ENCODE peak calls at places on chromosomes 2 and 18, in seven cellular contexts. M is endodermal cell, S is heart left ventricle, A is upper lobe of right lung, Z is PC-9, L is fibroblast of lung, X is HCT116. J is an unnamed sample.
A peak's percentile ranks its signal among the peaks of the same experiment; 100 is the strongest.

GRCh38 chr18:1958798-1959197 is 612.5 kb downstream of the METTL4 start:
- DNase-seq in M (no peak), S (no peak), A (no peak), Z (no peak), L (no peak), X (no peak), J (no peak)

GRCh38 chr18:68362907-68363306 is 352.0 kb downstream of the TMX3 start:
- DNase-seq in M (no peak), S (no peak), A (no peak), Z (no peak), L (no peak), X (no peak), J (no peak)

GRCh38 chr18:45774065-45774521 is 50.1 kb downstream of the SLC14A1 start:
- DNase-seq in M (no peak), S (no peak), A (no peak), Z (no peak), L (no peak), X (no peak), J (peak; percentile 75)

GRCh38 chr2:195779491-195779890 is 122.5 kb downstream of the SLC39A10 start:
- DNase-seq in M (no peak), S (no peak), A (no peak), Z (no peak), L (no peak), X (no peak), J (peak; percentile 2)

GRCh38 chr2:16508061-16508851 is 157.4 kb downstream of the CYRIA start:
- DNase-seq in M (peak; percentile 89), S (peak; percentile 42), A (peak; percentile 73), Z (no peak), L (peak; percentile 2), X (no peak), J (peak; percentile 83)

GRCh38 chr18:2918761-2919550 is 72.2 kb downstream of the EMILIN2 start:
- DNase-seq in M (no peak), S (no peak), A (no peak), Z (no peak), L (no peak), X (no peak), J (no peak)

GRCh38 chr2:178306351-178307073 is 112.2 kb downstream of the OSBPL6 start:
- DNase-seq in M (peak; percentile 88), S (peak; percentile 46), A (peak; percentile 71), Z (no peak), L (peak; percentile 51), X (peak; percentile 24), J (peak; percentile 80)

GRCh38 chr2:25821225-25822056 is 56.8 kb downstream of the ASXL2 start:
- DNase-seq in M (no peak), S (no peak), A (no peak), Z (no peak), L (peak; percentile 91), X (no peak), J (peak; percentile 32)

GRCh38 chr2:231187736-231188505 is 10.5 kb upstream of the ARMC9 start:
- DNase-seq in M (peak; percentile 40), S (peak; percentile 80), A (no peak), Z (no peak), L (peak; percentile 70), X (no peak), J (peak; percentile 95)

GRCh38 chr2:233152541-233152940 is 92.4 kb downstream of the INPP5D start:
- DNase-seq in M (no peak), S (peak; percentile 90), A (no peak), Z (no peak), L (peak; percentile 10), X (no peak), J (peak; percentile 68)

GRCh38 chr2:128234613-128235012 is 84.1 kb downstream of the HS6ST1 start:
- DNase-seq in M (peak; percentile 86), S (no peak), A (peak; percentile 15), Z (no peak), L (no peak), X (no peak), J (no peak)

GRCh38 chr2:212549463-212549862 is 10.9 kb upstream of the ERBB4 start:
- DNase-seq in M (no peak), S (no peak), A (no peak), Z (no peak), L (no peak), X (no peak), J (no peak)

GRCh38 chr2:149782566-149782965 is 195.0 kb upstream of the MMADHC start:
- DNase-seq in M (no peak), S (no peak), A (no peak), Z (no peak), L (no peak), X (no peak), J (no peak)

GRCh38 chr18:44733069-44733753 is 52.5 kb downstream of the SETBP1 start:
- DNase-seq in M (no peak), S (no peak), A (no peak), Z (peak; percentile 76), L (peak; percentile 78), X (no peak), J (peak; percentile 67)

GRCh38 chr18:47978141-47978540 is 47.7 kb upstream of the SMAD2 start:
- DNase-seq in M (no peak), S (no peak), A (no peak), Z (no peak), L (no peak), X (no peak), J (no peak)

GRCh38 chr2:8616084-8616419 is 65.8 kb upstream of the ID2 start:
- DNase-seq in M (no peak), S (no peak), A (no peak), Z (no peak), L (no peak), X (no peak), J (no peak)

GRCh38 chr2:156455366-156455975 is 19.3 kb downstream of the GPD2 start:
- DNase-seq in M (no peak), S (no peak), A (no peak), Z (peak; percentile 78), L (peak; percentile 65), X (peak; percentile 52), J (no peak)

GRCh38 chr18:79727211-79727610 is 47.6 kb downstream of the CTDP1 start:
- DNase-seq in M (no peak), S (peak; percentile 8), A (no peak), Z (no peak), L (no peak), X (no peak), J (no peak)

GRCh38 chr18:79726721-79727120 is 47.1 kb downstream of the CTDP1 start:
- DNase-seq in M (no peak), S (peak; percentile 7), A (no peak), Z (no peak), L (no peak), X (no peak), J (no peak)

GRCh38 chr18:79730804-79731203 is 51.2 kb downstream of the CTDP1 start:
- DNase-seq in M (no peak), S (no peak), A (no peak), Z (no peak), L (no peak), X (no peak), J (no peak)

GRCh38 chr18:79729611-79730010 is 50.0 kb downstream of the CTDP1 start:
- DNase-seq in M (no peak), S (no peak), A (no peak), Z (no peak), L (no peak), X (no peak), J (no peak)

DNA sequence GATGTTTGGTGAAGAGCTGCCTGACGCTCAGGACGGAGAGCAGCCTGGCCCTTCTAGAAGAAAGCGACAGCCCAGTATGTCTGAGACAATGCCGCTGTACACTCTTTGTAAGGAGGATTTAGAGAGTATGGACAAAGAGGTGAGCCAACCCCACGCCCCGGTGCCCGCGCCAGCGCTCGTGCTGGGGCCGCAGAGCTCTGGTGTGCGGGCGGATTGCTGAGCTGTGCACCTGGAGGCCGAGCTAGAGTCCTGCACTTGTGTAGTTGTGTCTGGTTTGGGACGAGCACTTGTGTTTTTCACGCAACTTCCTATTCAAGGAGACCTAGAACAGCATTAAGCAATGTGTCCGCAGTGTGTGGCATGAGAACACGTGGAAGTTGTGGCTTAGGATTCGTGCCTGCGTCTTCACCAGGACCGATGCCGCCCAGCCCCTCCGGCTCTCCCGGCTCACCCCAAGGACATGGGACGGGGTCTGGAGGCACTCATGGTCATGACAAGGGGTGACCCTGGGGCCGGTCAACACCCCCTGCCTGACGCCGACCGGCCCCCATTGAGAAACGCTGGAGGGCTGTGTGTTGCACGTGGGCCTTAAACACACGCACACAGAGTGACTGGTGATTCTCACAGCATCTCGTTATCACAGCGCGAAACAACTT is 49.5 kb downstream of the CTDP1 start:
- DNase-seq in M (no peak), S (no peak), A (no peak), Z (no peak), L (no peak), X (no peak), J (no peak)
- H3K36me3 ChIP-seq in M (peaks cover 68% of the 10 kb centered on the region), S (peaks cover 71% of the 10 kb centered on the region), A (peaks cover 50% of the 10 kb centered on the region), Z (peaks cover 36% of the 10 kb centered on the region), L (peaks cover 24% of the 10 kb centered on the region), X (peaks cover 63% of the 10 kb centered on the region), J (peaks cover 7% of the 10 kb centered on the region)

GRCh38 chr2:218010116-218010837 is 7.5 kb upstream of the TNS1 start:
- DNase-seq in M (peak; percentile 83), S (peak; percentile 71), A (peak; percentile 76), Z (no peak), L (peak; percentile 51), X (no peak), J (peak; percentile 66)
- H3K4me3 ChIP-seq in M (peak overlapping the region; percentile 71), S (peak overlapping the region; percentile 53), A (peak overlapping the region; percentile 49), Z (peak overlapping the region; percentile 45), L (peak overlapping the region; percentile 69), X (peak overlapping the region; percentile 62), J (peak overlapping the region; percentile 29)

DNA sequence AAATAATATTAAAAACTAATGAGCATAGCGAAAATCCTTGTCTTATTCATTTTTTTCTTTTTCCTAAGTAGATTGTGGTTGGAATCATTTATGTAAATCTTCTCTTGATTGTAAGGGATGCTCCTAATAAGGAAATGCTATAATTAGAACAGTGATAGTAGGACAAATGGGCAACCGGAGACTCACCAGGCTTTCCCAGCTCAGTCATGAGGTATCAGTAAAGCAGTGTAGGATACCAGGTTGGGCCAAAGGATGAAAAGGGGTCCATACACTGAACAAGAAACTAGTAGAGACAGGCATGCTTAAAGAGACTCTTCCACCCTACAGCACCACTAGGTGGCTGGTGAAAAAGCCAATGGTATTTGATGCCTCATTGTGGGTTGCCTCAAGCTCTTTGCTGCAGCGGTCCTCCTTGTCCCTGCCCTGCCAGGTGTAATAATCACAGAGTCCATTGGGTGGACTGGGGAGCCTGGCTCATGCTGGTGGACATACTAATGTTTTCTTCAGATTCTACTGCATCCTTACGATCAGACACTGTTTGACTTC is 71.4 kb upstream of the FAM98A start:
- DNase-seq in M (peak; percentile 65), S (no peak), A (no peak), Z (no peak), L (no peak), X (peak; percentile 16), J (no peak)
- TF ChIP-seq CTCF in M (peak; percentile 68), S (no peak), A (no peak), Z (peak; percentile 27), L (no peak), X (peak; percentile 52), J (no peak)

DNA sequence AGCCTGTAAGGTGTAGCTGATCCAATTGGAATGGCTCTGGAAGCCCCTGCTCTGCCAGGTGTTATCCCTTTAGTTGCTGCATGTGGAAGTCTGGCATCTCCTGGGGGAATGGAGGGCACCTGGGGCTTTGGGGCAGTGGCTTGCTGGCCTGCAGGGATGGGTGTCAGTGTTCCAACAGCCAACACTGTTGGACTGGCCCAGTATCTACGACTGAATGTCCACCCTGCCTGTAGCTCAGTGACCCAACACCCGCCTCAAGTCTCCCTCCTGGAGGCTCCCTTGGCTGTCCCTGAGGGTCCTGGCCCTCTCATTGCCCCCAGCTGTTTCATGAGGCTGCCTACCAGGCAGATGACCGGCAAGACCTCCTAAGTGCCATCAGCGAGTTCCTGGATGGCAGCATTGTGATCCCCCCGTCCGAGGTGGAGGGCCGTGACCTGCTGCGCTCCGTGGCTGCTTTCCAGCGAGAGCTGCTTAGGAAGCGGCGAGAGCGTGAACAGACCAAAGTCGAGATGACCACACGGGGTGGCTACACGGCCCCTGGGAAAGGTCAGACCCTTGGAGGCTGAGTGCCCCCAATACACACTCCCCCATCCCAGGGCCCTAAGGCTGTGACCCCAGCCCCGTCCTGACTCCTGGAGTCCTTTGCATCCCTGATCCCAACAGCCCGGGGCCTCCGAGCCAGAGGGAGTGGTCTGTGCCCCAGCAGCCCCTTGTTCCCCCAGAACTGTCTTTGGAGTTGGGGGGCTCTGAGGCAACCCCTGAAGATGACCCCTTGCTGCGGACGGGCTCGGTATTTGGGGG is 7.7 kb downstream of the SLC4A3 start:
- DNase-seq in M (peak; percentile 36), S (no peak), A (no peak), Z (no peak), L (no peak), X (no peak), J (no peak)
- H3K36me3 ChIP-seq in M (no peaks in the 10 kb centered on the region), S (peaks cover 16% of the 10 kb centered on the region), A (no peaks in the 10 kb centered on the region), Z (no peaks in the 10 kb centered on the region), L (no peaks in the 10 kb centered on the region), X (peaks cover 22% of the 10 kb centered on the region), J (peaks cover 5% of the 10 kb centered on the region)